ENCODE peak calls at places on chromosome 9, in seven cellular contexts. K, X, I, D, H, A and N are unnamed samples.

GRCh38 chr9:13444696-13445095 is 165.2 kb upstream of the MPDZ start:
- DNase-seq in K (no peak), X (no peak), I (no peak), D (no peak), H (no peak), A (no peak), N (no peak)

GRCh38 chr9:136309101-136309801 is 5.4 kb upstream of the CCDC187 start:
- DNase-seq in K (no peak), X (no peak), I (no peak), D (no peak), H (no peak), A (no peak), N (no peak)

GRCh38 chr9:91160181-91160580 is 201.5 kb downstream of the AUH start:
- DNase-seq in K (no peak), X (no peak), I (no peak), D (no peak), H (no peak), A (no peak), N (no peak)

GRCh38 chr9:79023134-79023577 is 548.6 kb upstream of the TLE4 start:
- DNase-seq in K (no peak), X (no peak), I (no peak), D (peak), H (peak), A (no peak), N (no peak)

GRCh38 chr9:134386951-134387831 is 60.9 kb downstream of the RXRA start:
- DNase-seq in K (peak), X (no peak), I (no peak), D (no peak), H (no peak), A (no peak), N (no peak)

GRCh38 chr9:87100001-87100400 is 152.7 kb upstream of the GAS1 start:
- DNase-seq in K (no peak), X (no peak), I (no peak), D (no peak), H (no peak), A (no peak), N (no peak)

GRCh38 chr9:35452481-35452880 is 37.4 kb upstream of the RUSC2 start:
- DNase-seq in K (no peak), X (no peak), I (no peak), D (no peak), H (no peak), A (no peak), N (no peak)

GRCh38 chr9:73133921-73134407 is 17.7 kb upstream of the ANXA1 start:
- DNase-seq in K (no peak), X (no peak), I (no peak), D (no peak), H (no peak), A (no peak), N (no peak)

GRCh38 chr9:35842020-35842745 is 13.2 kb downstream of the TMEM8B start:
- DNase-seq in K (no peak), X (no peak), I (no peak), D (no peak), H (no peak), A (no peak), N (no peak)

GRCh38 chr9:89445801-89446228 is 52.1 kb downstream of the SEMA4D start:
- DNase-seq in K (no peak), X (no peak), I (no peak), D (no peak), H (no peak), A (no peak), N (no peak)

GRCh38 chr9:131960805-131961495 is 118.7 kb downstream of the MED27 start:
- DNase-seq in K (no peak), X (no peak), I (no peak), D (peak), H (no peak), A (no peak), N (peak)

GRCh38 chr9:133674091-133674490 is 37.9 kb downstream of the DBH start:
- DNase-seq in K (no peak), X (no peak), I (no peak), D (no peak), H (no peak), A (no peak), N (no peak)

GRCh38 chr9:98793031-98793430 is 3.3 kb downstream of the ANKS6 start:
- DNase-seq in K (no peak), X (no peak), I (no peak), D (no peak), H (no peak), A (no peak), N (no peak)

GRCh38 chr9:108382267-108382666 is 473.5 kb downstream of the ACTL7B start:
- DNase-seq in K (no peak), X (no peak), I (no peak), D (no peak), H (no peak), A (no peak), N (no peak)

GRCh38 chr9:133794006-133794760 is 56.0 kb upstream of the SARDH start:
- DNase-seq in K (no peak), X (no peak), I (no peak), D (no peak), H (no peak), A (no peak), N (no peak)

GRCh38 chr9:92294297-92294676 is 790 bp upstream of the IARS1 start:
- DNase-seq in K (no peak), X (peak), I (no peak), D (no peak), H (no peak), A (no peak), N (no peak)

GRCh38 chr9:86387376-86387775 is 33.2 kb upstream of the TUT7 start:
- DNase-seq in K (no peak), X (no peak), I (no peak), D (no peak), H (no peak), A (no peak), N (no peak)

GRCh38 chr9:110015759-110016158 is 192.2 kb downstream of the C9orf152 start:
- DNase-seq in K (no peak), X (peak), I (no peak), D (peak), H (peak), A (peak), N (no peak)

GRCh38 chr9:73114958-73115357 is 36.7 kb upstream of the ANXA1 start:
- DNase-seq in K (no peak), X (no peak), I (no peak), D (no peak), H (no peak), A (no peak), N (no peak)